ENCODE peak calls at places on chromosome 11, in four cellular contexts. One of them, this sample, is unnamed.

GRCh38 chr11:12259956-12260355 is 117.4 kb upstream of the PARVA start:
- DNase-seq in GM23248: no peak
- DNase-seq in HCT116: no peak
- DNase-seq in keratinocyte: no peak
- DNase-seq in this sample: no peak

GRCh38 chr11:3942956-3943497 is 87.6 kb downstream of the STIM1 start:
- DNase-seq in GM23248: peak; percentile 33
- DNase-seq in HCT116: no peak
- DNase-seq in keratinocyte: no peak
- DNase-seq in this sample: peak; percentile 31

GRCh38 chr11:83641511-83641910 is 355.3 kb upstream of the CCDC90B start:
- DNase-seq in GM23248: peak; percentile 90
- DNase-seq in HCT116: no peak
- DNase-seq in keratinocyte: no peak
- DNase-seq in this sample: peak; percentile 12

GRCh38 chr11:26780686-26781085 is 58.8 kb upstream of the SLC5A12 start:
- DNase-seq in GM23248: no peak
- DNase-seq in HCT116: no peak
- DNase-seq in keratinocyte: no peak
- DNase-seq in this sample: peak; percentile 62

GRCh38 chr11:46611526-46612304 is 5.3 kb downstream of the HARBI1 start:
- DNase-seq in GM23248: no peak
- DNase-seq in HCT116: no peak
- DNase-seq in keratinocyte: no peak
- DNase-seq in this sample: no peak

GRCh38 chr11:17786824-17787525 is 52.4 kb downstream of the KCNC1 start:
- DNase-seq in GM23248: peak; percentile 94
- DNase-seq in HCT116: peak; percentile 57
- DNase-seq in keratinocyte: no peak
- DNase-seq in this sample: peak; percentile 85

GRCh38 chr11:9726313-9727022 is 62.6 kb downstream of the SWAP70 start:
- DNase-seq in GM23248: peak; percentile 81
- DNase-seq in HCT116: peak; percentile 23
- DNase-seq in keratinocyte: no peak
- DNase-seq in this sample: peak; percentile 44

GRCh38 chr11:132286106-132286505 is 915.7 kb downstream of the NTM start:
- DNase-seq in GM23248: no peak
- DNase-seq in HCT116: no peak
- DNase-seq in keratinocyte: no peak
- DNase-seq in this sample: no peak

GRCh38 chr11:29279716-29280115 is 737.1 kb downstream of the KCNA4 start:
- DNase-seq in GM23248: no peak
- DNase-seq in HCT116: no peak
- DNase-seq in keratinocyte: no peak
- DNase-seq in this sample: no peak

GRCh38 chr11:94804874-94805273 is 36.7 kb downstream of the AMOTL1 start:
- DNase-seq in GM23248: no peak
- DNase-seq in HCT116: no peak
- DNase-seq in keratinocyte: no peak
- DNase-seq in this sample: no peak

GRCh38 chr11:77211040-77211451 is 83.0 kb downstream of the MYO7A start:
- DNase-seq in GM23248: no peak
- DNase-seq in HCT116: no peak
- DNase-seq in keratinocyte: no peak
- DNase-seq in this sample: no peak

GRCh38 chr11:82305123-82305522 is 428.5 kb downstream of the FAM181B start:
- DNase-seq in GM23248: no peak
- DNase-seq in HCT116: no peak
- DNase-seq in keratinocyte: no peak
- DNase-seq in this sample: no peak

GRCh38 chr11:35539781-35540281 is 14.4 kb upstream of the PAMR1 start:
- DNase-seq in GM23248: peak; percentile 91
- DNase-seq in HCT116: no peak
- DNase-seq in keratinocyte: no peak
- DNase-seq in this sample: peak; percentile 62

GRCh38 chr11:112087212-112087611 is 539 bp downstream of the SDHD start:
- DNase-seq in GM23248: peak; percentile 42
- DNase-seq in HCT116: no peak
- DNase-seq in keratinocyte: no peak
- DNase-seq in this sample: peak; percentile 45

GRCh38 chr11:45402049-45402630 is 116.0 kb upstream of the SYT13 start:
- DNase-seq in GM23248: no peak
- DNase-seq in HCT116: no peak
- DNase-seq in keratinocyte: no peak
- DNase-seq in this sample: no peak

GRCh38 chr11:45073575-45074225 is 72.7 kb upstream of the PRDM11 start:
- DNase-seq in GM23248: no peak
- DNase-seq in HCT116: no peak
- DNase-seq in keratinocyte: no peak
- DNase-seq in this sample: no peak

GRCh38 chr11:17544181-17544622 is at the start of gene USH1C:
- DNase-seq in GM23248: no peak
- DNase-seq in HCT116: peak; percentile 29
- DNase-seq in keratinocyte: no peak
- DNase-seq in this sample: no peak

GRCh38 chr11:14932447-14932846 is 39.7 kb downstream of the CALCA start:
- DNase-seq in GM23248: no peak
- DNase-seq in HCT116: no peak
- DNase-seq in keratinocyte: no peak
- DNase-seq in this sample: no peak

GRCh38 chr11:16986434-16987204 is 27.6 kb downstream of the PLEKHA7 start:
- DNase-seq in GM23248: no peak
- DNase-seq in HCT116: no peak
- DNase-seq in keratinocyte: no peak
- DNase-seq in this sample: no peak

GRCh38 chr11:123556633-123557032 is 97.8 kb downstream of the SCN3B start:
- DNase-seq in GM23248: no peak
- DNase-seq in HCT116: no peak
- DNase-seq in keratinocyte: no peak
- DNase-seq in this sample: no peak

GRCh38 chr11:70517996-70518907 is 119.9 kb downstream of the CTTN start:
- DNase-seq in GM23248: peak; percentile 93
- DNase-seq in HCT116: no peak
- DNase-seq in keratinocyte: peak; percentile 7
- DNase-seq in this sample: peak; percentile 65

GRCh38 chr11:10780040-10780439 is 28.7 kb downstream of the EIF4G2 start:
- DNase-seq in GM23248: no peak
- DNase-seq in HCT116: no peak
- DNase-seq in keratinocyte: no peak
- DNase-seq in this sample: no peak

GRCh38 chr11:124467376-124468061 is 22.0 kb upstream of the OR8B8 start:
- DNase-seq in GM23248: no peak
- DNase-seq in HCT116: no peak
- DNase-seq in keratinocyte: no peak
- DNase-seq in this sample: no peak

GRCh38 chr11:35235944-35236666 is 97.1 kb downstream of the CD44 start:
- DNase-seq in GM23248: peak; percentile 49
- DNase-seq in HCT116: peak; percentile 61
- DNase-seq in keratinocyte: no peak
- DNase-seq in this sample: no peak

GRCh38 chr11:131038597-131038996 is 122.3 kb upstream of the SNX19 start:
- DNase-seq in GM23248: peak; percentile 53
- DNase-seq in HCT116: no peak
- DNase-seq in keratinocyte: no peak
- DNase-seq in this sample: no peak

GRCh38 chr11:94179696-94180095 is 51.1 kb downstream of the PANX1 start:
- DNase-seq in GM23248: no peak
- DNase-seq in HCT116: no peak
- DNase-seq in keratinocyte: no peak
- DNase-seq in this sample: no peak

GRCh38 chr11:77030834-77031414 is 3.3 kb upstream of the B3GNT6 start:
- DNase-seq in GM23248: no peak
- DNase-seq in HCT116: no peak
- DNase-seq in keratinocyte: no peak
- DNase-seq in this sample: no peak

GRCh38 chr11:64129403-64129802 is 36.5 kb downstream of the MACROD1 start:
- DNase-seq in GM23248: no peak
- DNase-seq in HCT116: no peak
- DNase-seq in keratinocyte: no peak
- DNase-seq in this sample: no peak
- H3K27me3 ChIP-seq in GM23248: no peaks in the 10 kb centered on the region
- H3K27me3 ChIP-seq in HCT116: no peaks in the 10 kb centered on the region
- H3K27me3 ChIP-seq in keratinocyte: peaks cover 14% of the 10 kb centered on the region
- H3K27me3 ChIP-seq in this sample: peaks cover 7% of the 10 kb centered on the region

GRCh38 chr11:122172352-122173073 is 56.5 kb upstream of the BLID start:
- DNase-seq in GM23248: peak; percentile 19
- DNase-seq in HCT116: no peak
- DNase-seq in keratinocyte: no peak
- DNase-seq in this sample: no peak
- H3K4me3 ChIP-seq in GM23248: peak overlapping the region; percentile 89
- H3K4me3 ChIP-seq in HCT116: no peak overlapping the region
- H3K4me3 ChIP-seq in keratinocyte: no peak overlapping the region
- H3K4me3 ChIP-seq in this sample: no peak overlapping the region

GRCh38 chr11:20088368-20089260 is 71.7 kb downstream of the DBX1 start:
- DNase-seq in GM23248: no peak
- DNase-seq in HCT116: no peak
- DNase-seq in keratinocyte: no peak
- DNase-seq in this sample: peak; percentile 29

GRCh38 chr11:20089796-20090653 is 70.2 kb downstream of the DBX1 start:
- DNase-seq in GM23248: no peak
- DNase-seq in HCT116: no peak
- DNase-seq in keratinocyte: no peak
- DNase-seq in this sample: peak; percentile 55

GRCh38 chr11:20089357-20089756 is 70.9 kb downstream of the DBX1 start:
- DNase-seq in GM23248: no peak
- DNase-seq in HCT116: no peak
- DNase-seq in keratinocyte: no peak
- DNase-seq in this sample: no peak

GRCh38 chr11:20084921-20085814 is 75.1 kb downstream of the DBX1 start:
- DNase-seq in GM23248: no peak
- DNase-seq in HCT116: no peak
- DNase-seq in keratinocyte: no peak
- DNase-seq in this sample: no peak

GRCh38 chr11:20087118-20087521 is 73.2 kb downstream of the DBX1 start:
- DNase-seq in GM23248: peak; percentile 34
- DNase-seq in HCT116: no peak
- DNase-seq in keratinocyte: no peak
- DNase-seq in this sample: peak; percentile 58
- H3K9ac ChIP-seq in GM23248: no peak overlapping the region
- H3K9ac ChIP-seq in HCT116: no peak overlapping the region
- H3K9ac ChIP-seq in keratinocyte: no peak overlapping the region
- H3K9ac ChIP-seq in this sample: no peak overlapping the region

GRCh38 chr11:118157186-118157895 is 4.7 kb upstream of the SCN4B start:
- DNase-seq in GM23248: no peak
- DNase-seq in HCT116: no peak
- DNase-seq in keratinocyte: no peak
- DNase-seq in this sample: no peak
- H3K27me3 ChIP-seq in GM23248: peaks cover 61% of the 10 kb centered on the region
- H3K27me3 ChIP-seq in HCT116: no peaks in the 10 kb centered on the region
- H3K27me3 ChIP-seq in keratinocyte: peaks cover 13% of the 10 kb centered on the region
- H3K27me3 ChIP-seq in this sample: peaks cover 72% of the 10 kb centered on the region

DNA sequence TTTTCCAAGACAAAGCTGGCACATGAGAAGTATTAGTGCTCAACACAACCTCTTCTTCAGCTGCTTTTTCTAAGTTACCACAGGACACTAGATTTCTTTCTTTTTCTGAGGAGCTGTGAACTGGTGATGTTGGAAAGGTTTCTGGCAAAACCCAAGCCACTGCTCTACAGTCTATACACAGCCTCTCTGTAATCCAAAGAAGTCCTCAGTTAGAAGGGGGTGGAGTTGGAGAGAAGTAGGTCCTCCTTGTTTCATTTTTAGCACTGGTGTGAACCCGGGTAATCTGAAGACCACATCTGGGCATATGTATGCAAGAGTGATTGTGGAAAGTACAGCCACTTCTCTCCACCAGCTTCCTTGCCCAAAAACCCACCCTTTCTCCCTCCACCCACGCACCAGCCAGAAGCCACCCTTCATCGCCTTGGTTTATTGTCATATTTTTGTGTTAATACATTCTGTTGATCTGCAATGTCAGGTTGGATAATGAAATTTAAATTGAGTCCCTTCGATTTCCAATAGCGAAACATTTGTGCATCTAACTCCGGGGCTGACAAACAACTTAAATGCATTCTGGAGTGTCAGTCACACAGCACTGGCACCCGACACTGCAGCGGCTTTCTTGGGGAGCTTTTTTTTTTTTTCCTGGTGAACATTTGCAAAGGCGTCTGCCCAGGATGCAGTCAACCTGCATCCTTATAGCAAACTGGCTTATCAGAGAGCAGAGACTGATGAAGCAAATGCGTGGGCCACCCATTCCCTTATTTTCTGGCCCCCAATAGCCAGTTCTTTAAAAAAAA is 1168.0 kb downstream of the LRRC4C start:
- DNase-seq in GM23248: no peak
- DNase-seq in HCT116: no peak
- DNase-seq in keratinocyte: no peak
- DNase-seq in this sample: no peak
- H3K4me3 ChIP-seq in GM23248: no peak overlapping the region
- H3K4me3 ChIP-seq in HCT116: no peak overlapping the region
- H3K4me3 ChIP-seq in keratinocyte: no peak overlapping the region
- H3K4me3 ChIP-seq in this sample: no peak overlapping the region

GRCh38 chr11:2555376-2555775 is 110.6 kb downstream of the KCNQ1 start:
- DNase-seq in GM23248: no peak
- DNase-seq in HCT116: no peak
- DNase-seq in keratinocyte: no peak
- DNase-seq in this sample: no peak
- H3K9ac ChIP-seq in GM23248: no peak overlapping the region
- H3K9ac ChIP-seq in HCT116: no peak overlapping the region
- H3K9ac ChIP-seq in keratinocyte: no peak overlapping the region
- H3K9ac ChIP-seq in this sample: no peak overlapping the region

DNA sequence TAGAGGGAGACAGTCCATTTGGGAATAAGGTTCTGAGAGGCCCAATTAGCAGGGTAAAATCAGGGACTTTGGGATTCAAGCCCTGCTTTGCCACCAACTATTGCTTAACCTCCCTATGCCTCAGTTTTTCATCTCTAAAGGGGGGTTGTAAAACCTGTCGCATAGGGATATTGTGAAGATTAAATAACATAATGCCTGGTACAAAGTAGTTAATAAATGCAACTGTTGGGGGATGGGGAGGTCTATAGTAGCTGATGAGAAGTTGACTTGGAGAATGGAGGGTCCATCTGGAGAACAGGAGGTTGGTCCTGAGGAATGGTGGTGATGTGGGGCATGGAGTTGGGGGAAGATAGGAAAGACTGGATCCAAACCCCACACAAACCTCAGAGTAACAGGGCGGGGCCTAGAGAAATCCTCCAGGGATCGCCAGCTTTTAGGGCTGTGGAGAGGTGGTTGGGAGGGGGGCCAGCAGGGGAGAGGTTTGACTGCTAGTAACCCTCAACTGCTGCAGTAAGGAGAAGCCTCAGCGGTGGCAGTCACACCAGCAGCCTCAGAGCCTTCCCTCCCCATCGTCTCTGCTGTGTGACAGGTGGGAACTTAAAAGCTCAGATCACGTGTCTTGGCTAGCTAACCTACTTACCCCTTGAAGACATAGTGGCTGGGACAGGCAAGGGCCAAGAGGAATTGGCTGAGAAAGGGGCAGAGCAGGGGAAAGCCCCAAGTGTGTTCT is 1.1 kb upstream of the ABCG4 start:
- DNase-seq in GM23248: no peak
- DNase-seq in HCT116: no peak
- DNase-seq in keratinocyte: no peak
- DNase-seq in this sample: no peak
- H3K27me3 ChIP-seq in GM23248: peaks cover 32% of the 10 kb centered on the region
- H3K27me3 ChIP-seq in HCT116: no peaks in the 10 kb centered on the region
- H3K27me3 ChIP-seq in keratinocyte: peaks cover 32% of the 10 kb centered on the region
- H3K27me3 ChIP-seq in this sample: peaks cover 51% of the 10 kb centered on the region

This sample was measured in adipocyte.